ENCODE peak calls at places on chromosomes 13 and 19, in eight cellular contexts. J is upper lobe of left lung, V is stomach, D is astrocyte, Y is fibroblast of lung, O is Caco-2, W is gastrocnemius medialis, Q is OCI-LY7. P is an unnamed sample. For H3K4me1, the result is how much of the 10 kb centered on the place peaks cover.

GRCh38 chr13:94617389-94618000 is 15.8 kb downstream of the GPR180 start:
- DNase-seq in J (no peak), V (no peak), D (no peak), Y (no peak), O (no peak), W (no peak), Q (peak), P (no peak)

GRCh38 chr13:51644649-51645048 is 60.4 kb downstream of the WDFY2 start:
- DNase-seq in J (no peak), V (no peak), D (peak), Y (peak), O (no peak), W (no peak), Q (peak), P (no peak)

GRCh38 chr13:75838366-75839017 is 202.4 kb downstream of the LMO7 start:
- DNase-seq in J (no peak), V (no peak), D (no peak), Y (no peak), O (no peak), W (no peak), Q (no peak), P (no peak)

GRCh38 chr13:98632971-98633370 is 56.1 kb upstream of the STK24 start:
- DNase-seq in J (no peak), V (no peak), D (no peak), Y (peak), O (peak), W (no peak), Q (no peak), P (no peak)

GRCh38 chr19:19263886-19264487 is 9.1 kb downstream of the TM6SF2 start:
- DNase-seq in J (no peak), V (no peak), D (no peak), Y (no peak), O (no peak), W (no peak), Q (no peak), P (no peak)

GRCh38 chr13:44906758-44907157 is 82.5 kb downstream of the NUFIP1 start:
- DNase-seq in J (no peak), V (peak), D (peak), Y (peak), O (no peak), W (peak), Q (no peak), P (no peak)

GRCh38 chr19:31126236-31126635 is 223.0 kb downstream of the TSHZ3 start:
- DNase-seq in J (no peak), V (no peak), D (peak), Y (peak), O (no peak), W (no peak), Q (no peak), P (no peak)

GRCh38 chr19:30086916-30087315 is 144.9 kb downstream of the URI1 start:
- DNase-seq in J (no peak), V (no peak), D (no peak), Y (no peak), O (no peak), W (no peak), Q (no peak), P (no peak)

GRCh38 chr19:39915848-39916215 is 18.6 kb downstream of the FCGBP start:
- DNase-seq in J (no peak), V (peak), D (no peak), Y (no peak), O (no peak), W (no peak), Q (no peak), P (no peak)

GRCh38 chr13:33307820-33308219 is 22.3 kb upstream of the STARD13 start:
- DNase-seq in J (no peak), V (no peak), D (peak), Y (peak), O (no peak), W (no peak), Q (no peak), P (no peak)

GRCh38 chr13:60441761-60442160 is 44.7 kb downstream of the TDRD3 start:
- DNase-seq in J (no peak), V (no peak), D (no peak), Y (no peak), O (no peak), W (no peak), Q (no peak), P (no peak)

GRCh38 chr19:13281567-13282291 is 131.5 kb downstream of the IER2 start:
- DNase-seq in J (no peak), V (no peak), D (no peak), Y (no peak), O (no peak), W (no peak), Q (no peak), P (no peak)

GRCh38 chr13:86864376-86864775 is 806.8 kb upstream of the SLITRK5 start:
- DNase-seq in J (no peak), V (no peak), D (no peak), Y (no peak), O (no peak), W (no peak), Q (no peak), P (no peak)

GRCh38 chr19:44202470-44202869 is 9.9 kb upstream of the ZNF227 start:
- DNase-seq in J (no peak), V (no peak), D (peak), Y (no peak), O (no peak), W (no peak), Q (no peak), P (no peak)

DNA sequence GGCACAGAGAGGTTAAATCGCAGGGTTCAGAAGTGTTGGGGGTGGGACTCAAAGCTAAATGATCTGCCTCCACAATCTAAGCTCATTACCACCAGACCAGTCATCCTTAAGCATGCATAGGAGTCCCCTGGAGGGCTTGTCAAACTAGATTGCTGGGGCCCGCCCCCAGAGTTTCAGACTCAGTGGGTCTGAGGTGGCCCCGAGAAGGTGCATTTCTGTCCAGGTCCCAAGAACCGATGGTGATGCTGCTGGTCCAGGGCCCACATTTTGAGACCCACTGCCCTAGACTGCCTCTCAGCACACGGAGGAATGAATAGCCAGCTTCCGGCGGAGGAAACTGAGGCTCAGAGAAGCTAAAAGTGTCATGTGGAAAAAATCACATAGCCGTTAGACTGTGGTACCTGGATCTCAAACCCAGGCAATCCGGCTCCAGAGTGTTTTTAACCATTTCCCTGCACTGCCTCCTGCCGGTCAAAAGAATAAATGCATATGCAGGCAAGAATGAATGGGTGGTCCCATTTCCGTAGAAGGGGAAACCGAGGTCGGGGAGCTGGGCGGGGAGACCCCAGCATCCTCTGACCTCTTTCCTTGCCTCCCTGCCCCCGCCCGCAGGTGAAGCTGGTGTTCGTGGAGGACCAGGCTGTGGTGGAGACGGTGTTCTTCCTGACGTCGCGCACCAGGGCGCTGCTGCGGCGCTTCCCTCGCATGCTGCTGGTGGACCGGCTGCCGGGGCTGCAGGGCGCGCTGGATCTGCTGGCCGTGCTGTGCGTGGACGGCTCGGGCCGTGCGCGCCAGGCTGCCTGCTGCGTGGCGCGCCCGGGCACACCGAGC is 23.8 kb downstream of the ZSWIM9 start:
- DNase-seq in J (no peak), V (no peak), D (no peak), Y (no peak), O (peak), W (no peak), Q (peak), P (no peak)
- TF ChIP-seq CTCF in J (peak), V (no peak), D (peak), Y (peak), O (peak), W (peak), Q (peak), P (peak)

GRCh38 chr13:27171244-27171829 is at the start of gene USP12:
- DNase-seq in J (no peak), V (no peak), D (no peak), Y (peak), O (peak), W (no peak), Q (peak), P (no peak)

GRCh38 chr13:27170521-27171243 is 929 bp downstream of the USP12 start:
- DNase-seq in J (peak), V (peak), D (no peak), Y (no peak), O (peak), W (peak), Q (peak), P (no peak)

GRCh38 chr13:27168870-27169525 is 2.6 kb downstream of the USP12 start:
- DNase-seq in J (no peak), V (no peak), D (no peak), Y (peak), O (no peak), W (no peak), Q (no peak), P (no peak)

GRCh38 chr13:27171830-27172494 is 351 bp upstream of the USP12 start:
- DNase-seq in J (peak), V (peak), D (peak), Y (peak), O (peak), W (peak), Q (peak), P (peak)

DNA sequence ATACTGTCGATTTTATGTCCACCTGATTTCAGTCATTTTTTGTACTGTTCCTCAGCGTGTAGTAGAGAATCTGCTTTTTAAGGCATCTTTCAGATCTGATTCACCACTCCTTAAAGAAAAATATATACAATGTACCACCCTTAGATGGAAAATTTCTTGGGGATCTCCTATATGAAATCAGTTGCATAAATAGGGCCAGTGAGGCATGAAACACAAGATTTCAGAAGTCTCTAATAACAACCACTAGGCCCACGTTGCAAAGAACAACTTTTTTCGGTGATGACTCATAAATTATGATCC is 1.4 kb downstream of the USP12 start:
- DNase-seq in J (no peak), V (no peak), D (peak), Y (peak), O (no peak), W (no peak), Q (peak), P (no peak)
- H3K4me1 ChIP-seq in J (under half), V (under half), D (under half), Y (under half), O (under half), W (half or more), Q (under half), P (under half)

DNA sequence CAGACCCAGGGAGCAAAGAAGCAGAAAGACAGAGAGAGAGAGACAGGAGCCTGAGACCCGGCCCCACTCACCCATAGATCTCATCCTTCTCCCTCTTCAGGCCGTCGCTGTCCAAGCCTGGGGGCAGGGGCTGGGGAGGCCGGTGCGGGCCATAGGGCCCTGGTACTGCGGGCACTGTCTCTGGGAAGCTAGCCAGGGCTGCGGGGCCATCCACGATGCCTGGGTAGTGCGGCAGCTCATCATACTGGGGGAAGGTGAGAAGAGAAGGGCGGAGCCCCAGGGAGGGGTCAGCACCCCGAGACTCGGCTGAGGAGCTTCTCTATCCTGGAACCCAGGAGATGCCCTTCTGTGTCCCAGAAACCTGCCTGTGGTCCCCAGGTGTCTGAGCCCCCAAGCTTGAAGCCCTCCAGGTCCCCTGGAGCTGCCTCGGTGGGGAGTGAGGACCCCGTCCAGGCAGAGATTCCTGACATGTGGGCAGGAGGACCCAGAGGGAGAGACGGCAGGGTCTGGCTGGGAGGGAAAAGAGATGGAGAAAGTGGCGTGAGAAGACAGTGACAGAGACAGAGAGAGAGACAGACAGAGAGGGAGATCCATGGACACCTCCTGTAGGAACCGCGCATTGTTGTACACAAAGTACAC is 2.1 kb downstream of the MEIS3 start:
- DNase-seq in J (no peak), V (no peak), D (no peak), Y (no peak), O (no peak), W (no peak), Q (no peak), P (no peak)
- H3K4me3 ChIP-seq in J (no peak), V (no peak), D (no peak), Y (no peak), O (no peak), W (no peak), Q (no peak), P (no peak)

GRCh38 chr19:33302175-33302973 is at the start of gene CEBPA:
- DNase-seq in J (peak), V (peak), D (peak), Y (peak), O (peak), W (peak), Q (peak), P (no peak)
- TF ChIP-seq CTCF in J (peak), V (no peak), D (no peak), Y (peak), O (peak), W (no peak), Q (peak), P (peak)